ENCODE peak calls at places on chromosomes 16 and 17, in nine cellular contexts. P is GM23248; M is thoracic aorta; X is tibial nerve; A is fibroblast of lung; C is CD8-positive, alpha-beta memory T cell; G is SJCRH30; E is transverse colon; R is hepatocyte. Y is an unnamed sample.
A peak's percentile ranks its signal among the peaks of the same experiment; 100 is the strongest.

GRCh38 chr17:45231481-45232116 is 9.9 kb downstream of the FMNL1 start:
- DNase-seq in M (no peak), E (peak; percentile 50), C (no peak), P (no peak), G (peak; percentile 49), A (no peak), R (no peak), X (no peak), Y (no peak)

GRCh38 chr16:82016964-82017363 is 5.7 kb upstream of the SDR42E1 start:
- DNase-seq in E (no peak), X (peak; percentile 17), A (peak; percentile 13), R (no peak), P (peak; percentile 73), C (no peak), G (no peak), M (no peak), Y (no peak)

GRCh38 chr16:85173981-85174751 is 61.9 kb upstream of the CIBAR2 start:
- DNase-seq in R (peak; percentile 80), P (peak; percentile 93), G (no peak), C (no peak), A (peak; percentile 91), X (no peak), M (no peak), E (peak; percentile 34), Y (no peak)

GRCh38 chr17:45311762-45312476 is 4.9 kb downstream of the MAP3K14 start:
- DNase-seq in G (no peak), R (peak; percentile 90), E (peak; percentile 89), C (peak; percentile 64), M (no peak), A (peak; percentile 77), P (peak; percentile 67), X (no peak), Y (peak; percentile 99)

GRCh38 chr16:11913425-11914079 is 2.2 kb downstream of the GSPT1 start:
- DNase-seq in G (no peak), E (no peak), X (no peak), P (peak; percentile 72), A (peak; percentile 58), M (no peak), C (peak; percentile 79), R (peak; percentile 17), Y (peak; percentile 39)

GRCh38 chr17:37358098-37358829 is 17.5 kb upstream of the C17orf78 start:
- DNase-seq in C (peak; percentile 25), E (peak; percentile 57), X (peak; percentile 16), A (peak; percentile 70), M (peak; percentile 7), G (peak; percentile 91), R (peak; percentile 80), P (peak; percentile 62), Y (peak; percentile 58)

GRCh38 chr16:55282441-55282840 is 41.6 kb upstream of the IRX6 start:
- DNase-seq in E (no peak), A (no peak), P (peak; percentile 53), M (no peak), G (no peak), R (no peak), X (no peak), C (no peak), Y (no peak)

GRCh38 chr16:2178321-2179106 is 17.9 kb downstream of the CASKIN1 start:
- DNase-seq in G (no peak), M (no peak), R (no peak), C (peak; percentile 32), X (no peak), E (no peak), P (peak; percentile 55), A (peak; percentile 34), Y (no peak)

GRCh38 chr16:73215482-73216377 is 167.8 kb upstream of the ZFHX3 start:
- DNase-seq in M (no peak), X (no peak), P (peak; percentile 88), E (no peak), A (peak; percentile 82), R (no peak), G (no peak), C (no peak), Y (no peak)

GRCh38 chr16:2614761-2615191 is 67.5 kb upstream of the KCTD5 start:
- DNase-seq in M (no peak), C (no peak), G (no peak), E (no peak), X (no peak), P (no peak), R (no peak), A (no peak), Y (no peak)

GRCh38 chr17:49452173-49452572 is 37.5 kb upstream of the PHB1 start:
- DNase-seq in A (no peak), P (no peak), R (no peak), E (no peak), X (no peak), C (no peak), G (peak; percentile 38), M (no peak), Y (no peak)

GRCh38 chr17:9291912-9292562 is 270.7 kb downstream of the NTN1 start:
- DNase-seq in G (peak; percentile 27), P (peak; percentile 49), E (peak; percentile 43), A (peak; percentile 16), R (peak; percentile 70), X (peak; percentile 38), C (no peak), M (no peak), Y (peak; percentile 51)

GRCh38 chr16:81582655-81583441 is 138.2 kb downstream of the CMIP start:
- DNase-seq in G (no peak), X (no peak), M (no peak), C (no peak), P (peak; percentile 53), A (no peak), E (no peak), R (no peak), Y (peak; percentile 81)

GRCh38 chr17:68910256-68910705 is 44.9 kb downstream of the ABCA8 start:
- DNase-seq in A (peak; percentile 25), X (peak; percentile 8), E (no peak), G (no peak), C (no peak), P (peak; percentile 12), M (no peak), R (no peak), Y (no peak)

GRCh38 chr17:42526031-42526444 is 10.0 kb upstream of the NAGLU start:
- DNase-seq in C (no peak), E (peak; percentile 49), X (no peak), G (no peak), R (no peak), P (peak; percentile 66), A (peak; percentile 77), M (no peak), Y (peak; percentile 80)

GRCh38 chr16:51556694-51557327 is 405.7 kb upstream of the SALL1 start:
- DNase-seq in X (peak; percentile 39), R (peak; percentile 55), E (peak; percentile 23), P (peak; percentile 94), G (peak; percentile 35), M (no peak), C (no peak), A (peak; percentile 85), Y (no peak)

GRCh38 chr16:88063201-88063773 is 112.1 kb downstream of the BANP start:
- DNase-seq in A (peak; percentile 84), R (no peak), M (no peak), G (no peak), C (no peak), P (peak; percentile 94), X (peak; percentile 36), E (no peak), Y (no peak)

GRCh38 chr16:11107781-11108465 is 148.1 kb downstream of the SOCS1 start:
- DNase-seq in G (no peak), R (no peak), C (no peak), E (no peak), A (peak; percentile 88), P (peak; percentile 63), X (no peak), M (no peak), Y (no peak)

DNA sequence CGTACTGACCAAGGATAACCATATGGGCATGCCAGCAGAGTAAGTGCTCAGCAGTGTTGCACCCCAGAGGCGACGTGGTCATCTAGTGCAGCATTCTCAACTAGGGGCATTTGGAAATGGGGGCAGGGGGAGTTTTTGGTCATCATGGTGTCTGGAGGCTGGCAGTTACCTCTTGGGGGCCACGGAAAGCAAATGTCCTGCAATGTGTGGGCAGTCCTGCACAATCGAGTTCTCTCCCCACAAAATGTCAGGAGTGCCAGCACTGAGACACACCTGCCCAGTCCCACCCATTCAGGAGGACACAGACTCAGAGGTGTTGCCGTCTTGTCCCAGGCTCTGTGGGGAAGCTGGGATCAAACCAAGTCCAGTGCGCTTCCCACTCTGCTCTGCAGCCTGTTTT is 3.0 kb downstream of the RASL10B start:
- DNase-seq in P (no peak), A (no peak), C (no peak), R (no peak), M (no peak), G (no peak), E (no peak), X (no peak), Y (no peak)
- H3K4me1 ChIP-seq in P (peaks cover 9% of the 10 kb centered on the region), A (no peaks in the 10 kb centered on the region), C (peaks cover 8% of the 10 kb centered on the region), R (peaks cover 5% of the 10 kb centered on the region), M (peaks cover 5% of the 10 kb centered on the region), G (peaks cover 6% of the 10 kb centered on the region), E (peaks cover 19% of the 10 kb centered on the region), X (peaks cover 6% of the 10 kb centered on the region), Y (no peaks in the 10 kb centered on the region)

GRCh38 chr16:31269541-31269940 is 9.8 kb downstream of the ITGAM start:
- DNase-seq in A (no peak), C (no peak), R (no peak), G (no peak), E (no peak), P (no peak), X (no peak), M (no peak), Y (no peak)
- H3K27ac ChIP-seq in A (no peak overlapping the region), C (no peak overlapping the region), R (no peak overlapping the region), G (no peak overlapping the region), E (no peak overlapping the region), P (no peak overlapping the region), X (no peak overlapping the region), M (no peak overlapping the region), Y (no peak overlapping the region)

GRCh38 chr17:2210726-2211125 is 92.9 kb downstream of the SMG6 start:
- DNase-seq in G (no peak), C (no peak), X (no peak), E (no peak), M (no peak), A (no peak), R (no peak), P (no peak), Y (no peak)
- H3K4me1 ChIP-seq in G (peaks cover 6% of the 10 kb centered on the region), C (peaks cover 54% of the 10 kb centered on the region), X (peaks cover 29% of the 10 kb centered on the region), E (peaks cover 40% of the 10 kb centered on the region), M (peaks cover 33% of the 10 kb centered on the region), A (peaks cover 21% of the 10 kb centered on the region), R (peaks cover 27% of the 10 kb centered on the region), P (peaks cover 40% of the 10 kb centered on the region), Y (peaks cover 8% of the 10 kb centered on the region)

DNA sequence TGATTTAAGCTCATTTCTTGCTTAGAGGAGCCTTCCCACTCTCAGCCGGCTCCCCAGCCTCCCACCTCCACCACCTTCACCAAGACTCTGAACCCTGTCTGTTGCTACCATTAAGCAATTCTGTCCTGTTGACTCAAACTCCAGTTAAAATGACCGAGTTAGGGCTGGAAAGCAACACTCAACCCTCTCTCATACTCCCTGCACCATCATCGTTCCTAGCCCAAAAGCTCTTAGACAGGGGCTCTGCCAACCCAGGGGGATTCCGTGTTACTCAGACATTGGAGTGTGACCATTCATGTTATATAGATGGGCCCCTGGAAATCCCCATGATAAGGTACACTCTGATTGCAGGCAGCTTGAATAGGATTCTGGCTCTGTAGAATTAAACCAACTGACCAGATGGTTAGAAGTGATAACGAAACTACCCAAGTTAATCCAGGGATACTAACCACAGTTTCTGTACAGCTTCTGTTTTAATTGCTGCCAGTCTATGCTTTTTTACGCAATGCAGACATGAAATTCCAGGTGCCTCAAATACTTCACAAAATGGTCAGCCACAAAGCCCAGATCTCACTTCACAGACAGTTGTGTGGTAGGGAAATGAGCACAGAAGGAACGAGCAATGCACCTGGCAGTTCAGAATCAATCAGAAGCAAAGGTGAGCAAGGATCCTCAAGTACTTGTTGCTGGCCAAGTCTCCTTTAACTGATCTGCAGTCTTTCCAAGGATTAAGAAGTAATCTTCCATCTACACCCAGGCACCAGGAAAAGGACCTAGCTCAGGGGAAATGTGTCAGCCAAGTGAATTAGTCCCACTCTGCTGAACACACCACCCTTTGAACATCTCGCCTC is 2.1 kb downstream of the SSTR2 start:
- DNase-seq in E (no peak), R (no peak), X (no peak), C (no peak), A (no peak), P (peak; percentile 23), G (no peak), M (no peak), Y (no peak)
- H3K27ac ChIP-seq in E (no peak overlapping the region), R (no peak overlapping the region), X (no peak overlapping the region), C (no peak overlapping the region), A (no peak overlapping the region), P (no peak overlapping the region), G (no peak overlapping the region), M (no peak overlapping the region), Y (no peak overlapping the region)